ENCODE peak calls at places on chromosomes 12 and 14, in seven cellular contexts. One of them, this sample, is unnamed.

GRCh38 chr12:116241157-116241772 is 36.2 kb downstream of the MED13L start:
- DNase-seq in BE2C: no peak
- DNase-seq in caudate nucleus: no peak
- DNase-seq in CD4-positive, alpha-beta T cell: no peak
- DNase-seq in thoracic aorta: no peak
- DNase-seq in WTC11: no peak
- DNase-seq in NCI-H1092 treated with DMSO at 0.1 percent for 48 hours: no peak
- DNase-seq in this sample: no peak

GRCh38 chr12:114444422-114445279 is 38.7 kb upstream of the TBX5 start:
- DNase-seq in NCI-H1092 treated with DMSO at 0.1 percent for 48 hours: no peak
- DNase-seq in WTC11: peak
- DNase-seq in caudate nucleus: no peak
- DNase-seq in thoracic aorta: no peak
- DNase-seq in CD4-positive, alpha-beta T cell: no peak
- DNase-seq in BE2C: no peak
- DNase-seq in this sample: no peak

GRCh38 chr14:57578427-57579220 is 85.0 kb upstream of the CCDC198 start:
- DNase-seq in CD4-positive, alpha-beta T cell: no peak
- DNase-seq in BE2C: no peak
- DNase-seq in caudate nucleus: no peak
- DNase-seq in thoracic aorta: no peak
- DNase-seq in NCI-H1092 treated with DMSO at 0.1 percent for 48 hours: no peak
- DNase-seq in WTC11: no peak
- DNase-seq in this sample: no peak

GRCh38 chr14:53630336-53630735 is 326.3 kb downstream of the BMP4 start:
- DNase-seq in NCI-H1092 treated with DMSO at 0.1 percent for 48 hours: peak
- DNase-seq in WTC11: no peak
- DNase-seq in CD4-positive, alpha-beta T cell: no peak
- DNase-seq in BE2C: no peak
- DNase-seq in thoracic aorta: no peak
- DNase-seq in caudate nucleus: no peak
- DNase-seq in this sample: no peak

GRCh38 chr14:75298187-75298985 is 19.8 kb downstream of the FOS start:
- DNase-seq in thoracic aorta: no peak
- DNase-seq in WTC11: no peak
- DNase-seq in BE2C: no peak
- DNase-seq in caudate nucleus: no peak
- DNase-seq in CD4-positive, alpha-beta T cell: no peak
- DNase-seq in NCI-H1092 treated with DMSO at 0.1 percent for 48 hours: no peak
- DNase-seq in this sample: peak

GRCh38 chr14:101705733-101706508 is 55.6 kb upstream of the PPP2R5C start:
- DNase-seq in BE2C: no peak
- DNase-seq in NCI-H1092 treated with DMSO at 0.1 percent for 48 hours: no peak
- DNase-seq in CD4-positive, alpha-beta T cell: peak
- DNase-seq in WTC11: peak
- DNase-seq in caudate nucleus: no peak
- DNase-seq in thoracic aorta: no peak
- DNase-seq in this sample: peak

GRCh38 chr12:108747563-108747962 is 16.2 kb upstream of the CORO1C start:
- DNase-seq in NCI-H1092 treated with DMSO at 0.1 percent for 48 hours: no peak
- DNase-seq in BE2C: no peak
- DNase-seq in CD4-positive, alpha-beta T cell: no peak
- DNase-seq in thoracic aorta: no peak
- DNase-seq in caudate nucleus: no peak
- DNase-seq in WTC11: no peak
- DNase-seq in this sample: no peak

GRCh38 chr12:95634622-95635621 is 83.6 kb upstream of the USP44 start:
- DNase-seq in CD4-positive, alpha-beta T cell: no peak
- DNase-seq in NCI-H1092 treated with DMSO at 0.1 percent for 48 hours: peak
- DNase-seq in WTC11: no peak
- DNase-seq in BE2C: peak
- DNase-seq in caudate nucleus: no peak
- DNase-seq in thoracic aorta: no peak
- DNase-seq in this sample: peak

GRCh38 chr12:84913151-84913550 is 552 bp upstream of the SLC6A15 start:
- DNase-seq in thoracic aorta: no peak
- DNase-seq in WTC11: no peak
- DNase-seq in NCI-H1092 treated with DMSO at 0.1 percent for 48 hours: no peak
- DNase-seq in CD4-positive, alpha-beta T cell: no peak
- DNase-seq in BE2C: peak
- DNase-seq in caudate nucleus: no peak
- DNase-seq in this sample: peak

GRCh38 chr14:75234173-75234855 is 44.3 kb upstream of the FOS start:
- DNase-seq in caudate nucleus: no peak
- DNase-seq in thoracic aorta: no peak
- DNase-seq in NCI-H1092 treated with DMSO at 0.1 percent for 48 hours: no peak
- DNase-seq in WTC11: no peak
- DNase-seq in CD4-positive, alpha-beta T cell: no peak
- DNase-seq in BE2C: no peak
- DNase-seq in this sample: no peak

This sample was measured in lower leg skin.